ENCODE peak calls at places on chromosomes 13 and 19, in ten cellular contexts. R is HS-5; Z is GM04503; A is SJSA1; S is Kasumi-1; H is stimulated activated CD4-positive, alpha-beta T cell treated with anti-CD3 and anti-CD28 coated beads, Interleukin-1b, Interleukin-23, amount 100 ng/mL, for 1 hour; E is GM03348; G is activated T-helper 1 cell treated with anti-CD3 and anti-CD28 coated beads, Interleukin-12 subunit alpha, Interleukin-12 subunit beta, Interleukin-2, Interleukin-4 antibody, amounts not matched to agents 30 ng/mL and 10 ng/mL and 1 ng/mL, durations not matched to agents 14 hours and 24 hours and 36 hours; U is cardiac fibroblast; B is CD4-positive, alpha-beta memory T cell. W is an unnamed sample.

GRCh38 chr19:588093-588742 is 1.5 kb upstream of the HCN2 start:
- DNase-seq in H (peak), Z (no peak), G (peak), B (peak), R (no peak), S (peak), E (peak), U (peak), A (peak), W (peak)

GRCh38 chr19:46056536-46056935 is 15.7 kb upstream of the IGFL4 start:
- DNase-seq in R (no peak), H (no peak), Z (no peak), E (no peak), B (no peak), S (no peak), A (peak), U (no peak), G (no peak), W (peak)

GRCh38 chr19:38666662-38667448 is 19.4 kb downstream of the ACTN4 start:
- DNase-seq in A (peak), B (peak), Z (peak), S (no peak), H (no peak), E (peak), R (no peak), U (peak), G (no peak), W (no peak)

GRCh38 chr13:59103004-59103768 is 1060.5 kb downstream of the DIAPH3 start:
- DNase-seq in B (no peak), U (peak), Z (no peak), R (no peak), E (no peak), G (no peak), A (no peak), H (no peak), S (no peak), W (no peak)

GRCh38 chr19:19659646-19660245 is 3.7 kb downstream of the ATP13A1 start:
- DNase-seq in R (no peak), H (no peak), Z (no peak), E (no peak), A (no peak), B (peak), S (no peak), G (no peak), U (no peak), W (no peak)

GRCh38 chr19:36140289-36141038 is 598 bp downstream of the CAPNS1 start:
- DNase-seq in A (peak), S (peak), E (peak), H (peak), G (peak), Z (no peak), U (peak), R (no peak), B (no peak), W (peak)

GRCh38 chr13:95300625-95301134 is 571 bp downstream of the ABCC4 start:
- DNase-seq in G (peak), R (no peak), S (peak), U (peak), H (peak), A (peak), E (peak), B (no peak), Z (peak), W (peak)

GRCh38 chr19:46717716-46718143 is 816 bp upstream of the PRKD2 start:
- DNase-seq in H (no peak), U (no peak), A (no peak), G (no peak), S (no peak), B (peak), Z (no peak), R (no peak), E (no peak), W (no peak)

GRCh38 chr13:33536639-33537425 is 251.3 kb upstream of the STARD13 start:
- DNase-seq in U (no peak), B (no peak), S (no peak), Z (no peak), A (peak), H (no peak), G (no peak), E (no peak), R (no peak), W (no peak)

GRCh38 chr19:3852614-3853254 is 16.1 kb downstream of the ZFR2 start:
- DNase-seq in S (peak), H (peak), Z (peak), U (peak), G (no peak), A (peak), B (no peak), E (peak), R (peak), W (no peak)

GRCh38 chr13:46490129-46490528 is 62.8 kb upstream of the LRCH1 start:
- DNase-seq in R (no peak), Z (no peak), E (no peak), B (no peak), G (no peak), U (no peak), A (no peak), H (no peak), S (no peak), W (no peak)

GRCh38 chr13:80084086-80084676 is 256.7 kb downstream of the SPRY2 start:
- DNase-seq in E (peak), H (no peak), B (no peak), G (no peak), R (peak), A (peak), S (no peak), U (peak), Z (peak), W (peak)

GRCh38 chr19:51440846-51441409 is 17.3 kb downstream of the SIGLEC8 start:
- DNase-seq in R (no peak), A (no peak), H (peak), B (peak), Z (no peak), E (no peak), S (no peak), G (no peak), U (no peak), W (no peak)

GRCh38 chr19:37691881-37692504 is 27.6 kb downstream of the ZNF607 start:
- DNase-seq in H (peak), U (peak), Z (peak), A (no peak), E (peak), S (no peak), B (peak), G (peak), R (no peak), W (no peak)